ENCODE peak calls at places on chromosomes 5 and 9, in ten cellular contexts. T, W, A, N, X, R, V, Z, L and P are unnamed samples. For H3K4me1, the result is how much of the 10 kb centered on the place peaks cover.

GRCh38 chr9:87395804-87396458 is 101.7 kb upstream of the DAPK1 start:
- DNase-seq in L (peak), V (no peak), T (no peak), Z (no peak), W (no peak), A (no peak), R (no peak), N (no peak), X (no peak), P (no peak)

GRCh38 chr5:56105511-56106372 is 111.0 kb upstream of the IL6ST start:
- DNase-seq in N (no peak), Z (no peak), L (no peak), R (no peak), T (no peak), A (no peak), X (peak), W (no peak), V (no peak), P (no peak)

GRCh38 chr5:61330879-61331406 is 1.1 kb upstream of the ZSWIM6 start:
- DNase-seq in A (peak), L (peak), W (peak), R (peak), X (peak), V (peak), Z (peak), N (peak), T (peak), P (peak)

GRCh38 chr9:122218885-122219855 is 9.6 kb downstream of the LHX6 start:
- DNase-seq in W (peak), A (no peak), N (no peak), R (no peak), T (peak), Z (peak), X (peak), L (no peak), V (peak), P (no peak)

GRCh38 chr5:33721491-33722245 is 170.1 kb downstream of the ADAMTS12 start:
- DNase-seq in A (no peak), T (no peak), Z (no peak), V (no peak), L (no peak), R (no peak), W (no peak), X (no peak), N (no peak), P (no peak)

GRCh38 chr5:135192351-135192750 is 158.3 kb upstream of the PITX1 start:
- DNase-seq in R (no peak), A (no peak), T (no peak), Z (no peak), X (no peak), L (no peak), V (peak), N (no peak), W (peak), P (no peak)

GRCh38 chr9:125258832-125259534 is 2.6 kb upstream of the GAPVD1 start:
- DNase-seq in T (no peak), V (no peak), A (no peak), R (peak), W (no peak), N (no peak), X (no peak), L (no peak), Z (no peak), P (no peak)

GRCh38 chr5:83488271-83488670 is 16.7 kb downstream of the VCAN start:
- DNase-seq in R (no peak), X (peak), L (no peak), T (peak), A (no peak), Z (peak), W (no peak), N (no peak), V (peak), P (no peak)

GRCh38 chr5:181242031-181242451 is 1.7 kb downstream of the RACK1 start:
- DNase-seq in W (no peak), V (no peak), T (no peak), Z (no peak), R (no peak), N (no peak), A (peak), X (peak), L (no peak), P (no peak)

GRCh38 chr5:181241393-181241975 is 2.2 kb downstream of the RACK1 start:
- DNase-seq in A (peak), Z (no peak), R (no peak), N (no peak), X (peak), L (peak), T (no peak), W (no peak), V (peak), P (no peak)

GRCh38 chr5:181243521-181244307 is at the start of gene RACK1:
- DNase-seq in W (peak), X (peak), Z (peak), T (peak), V (peak), L (peak), N (peak), R (peak), A (peak), P (peak)

GRCh38 chr5:181245427-181246275 is 1.9 kb upstream of the RACK1 start:
- DNase-seq in V (peak), A (no peak), T (no peak), R (no peak), X (no peak), Z (peak), N (peak), L (peak), W (peak), P (no peak)

GRCh38 chr5:181243020-181243520 is 636 bp downstream of the RACK1 start:
- DNase-seq in L (peak), V (no peak), X (peak), A (peak), R (no peak), W (no peak), T (no peak), N (no peak), Z (peak), P (no peak)
- H3K4me1 ChIP-seq in L (under half), V (under half), X (under half), A (under half), R (under half), W (under half), T (under half), N (half or more), Z (under half), P (under half)

GRCh38 chr5:139472410-139473030 is 1.7 kb downstream of the SMIM33 start:
- DNase-seq in A (no peak), R (no peak), Z (no peak), L (no peak), X (no peak), T (no peak), N (no peak), W (no peak), V (no peak), P (no peak)

GRCh38 chr5:139474815-139475791 is 4.3 kb downstream of the SMIM33 start:
- DNase-seq in N (no peak), W (no peak), T (no peak), Z (no peak), R (peak), X (peak), A (no peak), L (peak), V (no peak), P (no peak)

GRCh38 chr5:139473565-139473964 is 2.8 kb downstream of the SMIM33 start:
- DNase-seq in Z (no peak), L (no peak), T (no peak), R (peak), X (peak), N (no peak), W (no peak), V (no peak), A (no peak), P (no peak)

GRCh38 chr5:139473105-139473504 is 2.3 kb downstream of the SMIM33 start:
- DNase-seq in N (no peak), L (no peak), X (no peak), Z (peak), W (peak), T (peak), R (no peak), V (peak), A (no peak), P (no peak)

DNA sequence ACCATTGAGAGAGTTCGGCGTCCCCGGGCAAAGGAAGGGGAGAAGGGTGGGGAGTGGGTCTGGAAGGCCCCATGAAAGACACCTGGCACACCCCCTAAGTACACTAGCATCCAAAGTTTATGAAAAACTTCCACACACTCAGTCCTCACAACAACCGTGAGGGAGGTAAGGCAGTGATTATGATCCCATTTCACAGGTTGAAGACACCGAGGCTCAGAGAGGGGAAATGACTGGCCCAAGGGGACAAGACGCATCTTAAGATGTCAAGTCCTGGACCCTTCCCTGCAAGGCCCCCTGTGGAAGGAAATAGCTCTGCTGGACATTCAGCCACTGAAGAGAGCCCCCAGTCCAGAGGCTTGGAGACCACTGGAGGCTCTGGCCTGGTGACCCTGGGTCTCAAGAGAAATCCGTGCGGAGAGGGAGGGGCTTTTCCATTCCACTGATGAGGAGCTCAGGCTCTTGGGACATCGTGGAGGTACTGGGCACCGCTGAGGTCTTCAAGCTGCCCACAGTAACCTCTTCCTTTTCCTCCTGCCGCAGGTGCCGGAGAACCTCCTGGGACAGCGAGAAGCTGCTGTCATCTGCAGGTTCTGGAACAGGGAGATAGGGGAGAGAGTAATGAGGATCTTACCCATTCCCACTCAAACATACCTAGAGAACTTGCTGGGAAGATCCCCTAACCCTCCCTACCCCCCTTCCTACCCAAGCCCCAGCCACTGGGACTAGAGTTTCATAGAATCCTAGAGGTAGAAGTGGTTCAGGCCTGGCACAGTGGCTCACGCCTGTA is 5.3 kb downstream of the SMIM33 start:
- DNase-seq in L (no peak), W (no peak), Z (no peak), A (no peak), X (no peak), V (no peak), N (no peak), R (peak), T (no peak), P (no peak)
- H3K4me1 ChIP-seq in L (under half), W (under half), Z (under half), A (under half), X (under half), V (under half), N (under half), R (half or more), T (under half), P (under half)

GRCh38 chr9:69174645-69175487 is 789 bp downstream of the TJP2 start:
- DNase-seq in L (peak), T (peak), N (peak), Z (peak), X (peak), R (peak), W (no peak), V (peak), A (peak), P (no peak)
- H3K4me1 ChIP-seq in L (under half), T (under half), N (half or more), Z (under half), X (under half), R (half or more), W (under half), V (under half), A (under half), P (under half)

GRCh38 chr5:92889140-92889539 is 691.9 kb downstream of the NR2F1-AS1 start:
- DNase-seq in V (no peak), T (no peak), N (no peak), Z (no peak), L (no peak), R (no peak), X (no peak), A (no peak), W (no peak), P (no peak)

GRCh38 chr5:92886751-92887150 is 694.3 kb downstream of the NR2F1-AS1 start:
- DNase-seq in R (no peak), N (no peak), T (no peak), Z (no peak), A (no peak), W (no peak), X (no peak), V (no peak), L (no peak), P (no peak)

GRCh38 chr5:92884464-92884863 is 696.6 kb downstream of the NR2F1-AS1 start:
- DNase-seq in T (no peak), V (peak), R (no peak), X (no peak), N (no peak), Z (no peak), A (no peak), W (no peak), L (no peak), P (no peak)

GRCh38 chr5:92885950-92886349 is 695.1 kb downstream of the NR2F1-AS1 start:
- DNase-seq in T (peak), N (no peak), Z (peak), W (peak), X (no peak), A (no peak), V (peak), R (no peak), L (no peak), P (no peak)

GRCh38 chr5:92887254-92887653 is 693.8 kb downstream of the NR2F1-AS1 start:
- DNase-seq in V (no peak), T (no peak), R (no peak), A (no peak), L (no peak), X (no peak), N (no peak), Z (no peak), W (no peak), P (no peak)
- H3K4me1 ChIP-seq in V (under half), T (under half), R (under half), A (under half), L (under half), X (under half), N (under half), Z (under half), W (under half), P (under half)

GRCh38 chr9:114369567-114370240 is 18.1 kb downstream of the AKNA start:
- DNase-seq in Z (no peak), R (no peak), V (no peak), A (no peak), T (no peak), W (no peak), L (no peak), X (no peak), N (no peak), P (no peak)

GRCh38 chr9:114370251-114370984 is 17.4 kb downstream of the AKNA start:
- DNase-seq in R (no peak), N (no peak), Z (peak), W (peak), L (no peak), V (peak), T (no peak), A (peak), X (no peak), P (no peak)

GRCh38 chr9:114371986-114372917 is 15.5 kb downstream of the AKNA start:
- DNase-seq in X (peak), W (no peak), V (peak), Z (no peak), N (no peak), L (no peak), T (no peak), R (peak), A (peak), P (no peak)

GRCh38 chr9:114371343-114371985 is 16.3 kb downstream of the AKNA start:
- DNase-seq in X (no peak), L (no peak), W (no peak), T (no peak), A (peak), N (no peak), Z (no peak), V (no peak), R (no peak), P (no peak)

DNA sequence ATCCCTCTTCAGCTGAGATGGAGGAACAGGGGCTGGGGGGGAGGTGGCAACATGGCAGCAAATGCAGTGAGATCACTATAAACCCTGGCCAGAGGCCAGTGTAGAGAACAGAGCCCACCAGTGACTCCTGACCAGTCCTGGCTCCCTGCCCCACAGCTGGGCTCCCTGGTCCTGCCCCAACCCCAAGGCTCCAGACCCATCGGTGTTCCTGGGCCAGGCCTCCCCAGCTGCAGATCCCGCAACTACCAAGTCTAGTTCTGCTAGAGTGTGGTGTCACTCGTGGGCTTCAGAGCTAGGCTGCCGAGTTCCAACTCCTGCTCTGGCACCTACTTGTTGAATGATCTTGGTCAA is 16.8 kb downstream of the AKNA start:
- DNase-seq in X (no peak), V (no peak), Z (no peak), N (no peak), R (no peak), W (no peak), T (no peak), A (peak), L (no peak), P (no peak)
- H3K4me1 ChIP-seq in X (under half), V (under half), Z (under half), N (under half), R (under half), W (under half), T (under half), A (under half), L (under half), P (under half)

GRCh38 chr5:180815241-180816031 is 12.8 kb upstream of the MGAT1 start:
- DNase-seq in X (no peak), W (no peak), L (no peak), R (no peak), A (no peak), T (no peak), V (no peak), N (no peak), Z (no peak), P (no peak)

GRCh38 chr5:180811623-180812119 is 9.1 kb upstream of the MGAT1 start:
- DNase-seq in V (no peak), X (no peak), T (no peak), L (no peak), Z (no peak), A (no peak), R (no peak), N (no peak), W (no peak), P (no peak)

GRCh38 chr5:180810210-180811011 is 7.8 kb upstream of the MGAT1 start:
- DNase-seq in R (peak), A (peak), N (peak), W (peak), L (peak), X (peak), V (peak), Z (peak), T (peak), P (peak)

GRCh38 chr5:180811012-180811622 is 8.5 kb upstream of the MGAT1 start:
- DNase-seq in X (no peak), A (no peak), N (no peak), W (no peak), R (no peak), Z (no peak), V (no peak), T (no peak), L (no peak), P (no peak)

DNA sequence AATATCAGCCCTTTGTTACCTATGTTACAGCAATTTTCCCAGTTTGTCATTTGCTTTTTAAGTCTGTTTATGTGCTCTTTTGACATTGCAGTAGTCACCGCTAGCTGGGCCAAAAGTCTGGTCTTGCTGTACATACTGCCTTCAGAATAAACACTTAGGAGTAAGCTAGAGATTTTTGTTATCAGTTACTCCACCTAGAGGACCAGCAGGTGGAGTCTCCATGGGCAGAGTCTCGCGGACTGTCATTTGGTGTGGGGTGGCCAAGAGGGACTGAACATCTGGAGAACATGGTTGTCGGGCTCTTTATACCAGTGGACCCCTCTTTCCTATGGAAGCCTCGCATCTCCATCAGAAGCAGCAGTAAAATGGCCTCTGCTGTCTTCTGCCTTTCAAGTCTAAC is 10.8 kb upstream of the MGAT1 start:
- DNase-seq in X (no peak), V (no peak), L (no peak), T (no peak), W (no peak), R (no peak), A (no peak), Z (no peak), N (no peak), P (no peak)
- H3K4me1 ChIP-seq in X (under half), V (under half), L (under half), T (under half), W (under half), R (half or more), A (under half), Z (under half), N (half or more), P (under half)

GRCh38 chr5:172789687-172790495 is 18.9 kb upstream of the DUSP1 start:
- DNase-seq in A (no peak), R (no peak), W (no peak), N (peak), T (no peak), V (no peak), Z (peak), L (no peak), X (peak), P (no peak)

GRCh38 chr5:172792693-172793570 is 21.9 kb upstream of the DUSP1 start:
- DNase-seq in Z (no peak), X (no peak), R (no peak), V (no peak), T (peak), A (no peak), L (no peak), W (no peak), N (no peak), P (no peak)

GRCh38 chr5:172791726-172792445 is 20.9 kb upstream of the DUSP1 start:
- DNase-seq in T (no peak), A (no peak), W (no peak), Z (no peak), N (peak), L (no peak), R (no peak), X (peak), V (no peak), P (no peak)

GRCh38 chr5:172790496-172790889 is 19.5 kb upstream of the DUSP1 start:
- DNase-seq in R (no peak), W (no peak), A (no peak), X (no peak), V (no peak), N (no peak), T (no peak), L (no peak), Z (no peak), P (no peak)

GRCh38 chr5:172791291-172791690 is 20.3 kb upstream of the DUSP1 start:
- DNase-seq in T (no peak), L (no peak), X (peak), V (no peak), R (no peak), A (no peak), Z (no peak), N (peak), W (no peak), P (no peak)
- H3K4me1 ChIP-seq in T (under half), L (under half), X (under half), V (under half), R (under half), A (under half), Z (under half), N (under half), W (under half), P (half or more)

DNA sequence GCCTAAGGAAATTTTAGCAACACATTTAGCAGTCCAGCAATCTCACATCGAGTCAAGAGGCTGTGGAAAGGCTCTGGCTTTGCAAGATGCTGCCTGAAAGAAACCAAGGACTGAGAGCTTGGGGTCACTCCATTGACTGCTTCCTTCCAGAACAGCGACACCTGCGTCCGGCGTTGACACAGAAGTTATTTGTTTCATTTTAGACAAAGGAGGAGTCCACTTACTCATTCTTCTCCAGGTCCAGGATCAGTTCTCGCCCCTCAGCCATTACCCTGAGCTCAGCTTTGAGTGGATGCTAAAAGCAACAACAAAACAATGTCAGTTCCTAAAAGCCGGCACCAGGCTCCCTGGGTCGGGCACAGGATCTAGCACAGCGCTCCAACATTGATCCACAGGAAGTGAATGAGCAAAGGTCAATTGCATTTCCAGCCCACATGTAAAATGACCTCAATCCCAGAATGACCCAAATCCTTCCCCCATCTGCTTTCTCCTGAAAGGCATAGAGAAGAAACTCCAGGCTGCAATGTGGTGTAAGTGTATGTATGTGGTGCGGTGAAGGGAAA is 11.3 kb downstream of the ADAM19 start:
- DNase-seq in V (no peak), T (peak), N (no peak), Z (no peak), R (no peak), A (no peak), X (no peak), W (no peak), L (no peak), P (no peak)
- H3K4me1 ChIP-seq in V (under half), T (under half), N (under half), Z (under half), R (half or more), A (under half), X (under half), W (under half), L (under half), P (under half)